ENCODE peak calls at places on chromosome 3, in four cellular contexts. One of them, this sample, is unnamed.

GRCh38 chr3:142028174-142028833 is 121.0 kb downstream of the TFDP2 start:
- DNase-seq in transverse colon: peak
- DNase-seq in AG04449: peak
- DNase-seq in breast epithelium: no peak
- DNase-seq in this sample: peak

GRCh38 chr3:101725192-101725889 is 927 bp downstream of the CEP97 start:
- DNase-seq in breast epithelium: no peak
- DNase-seq in transverse colon: peak
- DNase-seq in AG04449: no peak
- DNase-seq in this sample: no peak

GRCh38 chr3:56525291-56525690 is 31.7 kb upstream of the CCDC66 start:
- DNase-seq in breast epithelium: no peak
- DNase-seq in transverse colon: no peak
- DNase-seq in AG04449: no peak
- DNase-seq in this sample: no peak

GRCh38 chr3:136838641-136839555 is 20.0 kb downstream of the SLC35G2 start:
- DNase-seq in AG04449: no peak
- DNase-seq in transverse colon: no peak
- DNase-seq in breast epithelium: no peak
- DNase-seq in this sample: no peak

GRCh38 chr3:26070854-26071253 is 281.0 kb downstream of the OXSM start:
- DNase-seq in AG04449: no peak
- DNase-seq in transverse colon: no peak
- DNase-seq in breast epithelium: no peak
- DNase-seq in this sample: no peak

GRCh38 chr3:192207661-192208060 is 519.7 kb downstream of the FGF12 start:
- DNase-seq in breast epithelium: no peak
- DNase-seq in transverse colon: no peak
- DNase-seq in AG04449: no peak
- DNase-seq in this sample: no peak

GRCh38 chr3:16064660-16065414 is 109.6 kb upstream of the GALNT15 start:
- DNase-seq in AG04449: peak
- DNase-seq in breast epithelium: peak
- DNase-seq in transverse colon: peak
- DNase-seq in this sample: peak

GRCh38 chr3:194256040-194256945 is 94.8 kb downstream of the CPN2 start:
- DNase-seq in transverse colon: no peak
- DNase-seq in AG04449: no peak
- DNase-seq in breast epithelium: no peak
- DNase-seq in this sample: no peak

GRCh38 chr3:177421176-177421782 is 224.0 kb upstream of the TBL1XR1 start:
- DNase-seq in breast epithelium: no peak
- DNase-seq in AG04449: no peak
- DNase-seq in transverse colon: peak
- DNase-seq in this sample: no peak

GRCh38 chr3:196643201-196643749 is 3.8 kb downstream of the NRROS start:
- DNase-seq in transverse colon: peak
- DNase-seq in breast epithelium: no peak
- DNase-seq in AG04449: no peak
- DNase-seq in this sample: no peak

GRCh38 chr3:32428092-32429068 is 36.7 kb downstream of the CMTM7 start:
- DNase-seq in AG04449: no peak
- DNase-seq in breast epithelium: no peak
- DNase-seq in transverse colon: no peak
- DNase-seq in this sample: no peak

GRCh38 chr3:172203522-172204258 is 164.3 kb downstream of the FNDC3B start:
- DNase-seq in AG04449: no peak
- DNase-seq in transverse colon: no peak
- DNase-seq in breast epithelium: no peak
- DNase-seq in this sample: no peak

GRCh38 chr3:63724987-63725386 is 72.5 kb downstream of the SNTN start:
- DNase-seq in AG04449: peak
- DNase-seq in breast epithelium: no peak
- DNase-seq in transverse colon: no peak
- DNase-seq in this sample: peak
- H3K4me3 ChIP-seq in AG04449: no peak
- H3K4me3 ChIP-seq in breast epithelium: no peak
- H3K4me3 ChIP-seq in transverse colon: no peak
- H3K4me3 ChIP-seq in this sample: no peak

GRCh38 chr3:160869825-160870224 is 113.8 kb downstream of the PPM1L start:
- DNase-seq in AG04449: no peak
- DNase-seq in breast epithelium: peak
- DNase-seq in transverse colon: no peak
- DNase-seq in this sample: peak
- H3K4me3 ChIP-seq in AG04449: no peak
- H3K4me3 ChIP-seq in breast epithelium: no peak
- H3K4me3 ChIP-seq in transverse colon: no peak
- H3K4me3 ChIP-seq in this sample: no peak

GRCh38 chr3:52719618-52720017 is 13.7 kb downstream of the SPCS1 start:
- DNase-seq in AG04449: no peak
- DNase-seq in transverse colon: no peak
- DNase-seq in breast epithelium: no peak
- DNase-seq in this sample: no peak
- H3K4me3 ChIP-seq in AG04449: no peak
- H3K4me3 ChIP-seq in transverse colon: no peak
- H3K4me3 ChIP-seq in breast epithelium: no peak
- H3K4me3 ChIP-seq in this sample: no peak

DNA sequence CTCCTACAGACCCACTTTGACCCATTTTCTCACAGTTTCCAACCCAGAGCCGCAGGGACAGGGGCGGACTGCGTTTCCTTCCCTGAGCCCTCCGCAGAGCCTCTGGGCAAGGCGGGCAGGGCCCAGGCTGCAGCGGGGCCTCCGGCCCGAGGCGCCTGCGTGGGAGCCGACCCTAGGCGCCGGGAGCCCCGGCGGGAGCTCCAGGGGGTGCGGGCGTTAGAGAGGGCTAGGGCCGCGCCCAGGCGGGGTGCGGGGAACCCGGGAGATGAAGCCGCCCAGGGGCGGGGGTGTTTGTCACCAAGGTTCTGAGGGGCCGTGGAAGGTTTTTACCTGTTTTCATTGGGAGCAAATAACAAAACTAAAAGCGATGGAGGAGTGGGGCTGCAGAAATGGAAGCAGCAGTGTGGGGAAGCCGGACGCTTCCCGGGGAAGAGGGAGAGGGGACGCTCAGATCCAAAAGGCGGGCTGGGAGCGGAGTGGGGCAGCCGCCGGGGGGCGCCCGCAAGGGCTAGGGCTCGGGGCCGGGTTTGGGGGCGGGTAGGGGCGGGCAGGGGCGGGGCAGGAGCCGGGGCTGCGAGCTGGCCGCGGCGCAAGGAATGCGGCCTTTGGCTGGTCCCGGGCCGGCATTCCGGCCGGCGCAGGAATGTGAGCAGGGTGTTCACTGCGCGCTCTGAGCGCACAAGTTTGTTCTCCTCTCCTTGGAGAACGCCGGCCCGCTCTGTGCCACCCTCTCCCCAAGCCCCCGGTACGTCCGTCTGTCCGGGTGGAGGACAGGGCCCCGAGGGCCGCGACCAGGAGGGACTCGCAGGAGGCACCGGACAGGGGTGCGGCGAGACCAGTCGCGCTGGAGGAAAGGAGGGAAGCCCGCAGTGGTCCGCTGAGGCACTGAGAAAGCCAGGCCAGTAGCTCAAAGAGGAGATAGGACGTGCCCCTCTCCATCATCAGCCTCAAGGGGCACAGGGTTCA is 61.1 kb downstream of the AMOTL2 start:
- DNase-seq in breast epithelium: peak
- DNase-seq in AG04449: no peak
- DNase-seq in transverse colon: peak
- DNase-seq in this sample: no peak
- H3K4me3 ChIP-seq in breast epithelium: peak
- H3K4me3 ChIP-seq in AG04449: peak
- H3K4me3 ChIP-seq in transverse colon: peak
- H3K4me3 ChIP-seq in this sample: peak

DNA sequence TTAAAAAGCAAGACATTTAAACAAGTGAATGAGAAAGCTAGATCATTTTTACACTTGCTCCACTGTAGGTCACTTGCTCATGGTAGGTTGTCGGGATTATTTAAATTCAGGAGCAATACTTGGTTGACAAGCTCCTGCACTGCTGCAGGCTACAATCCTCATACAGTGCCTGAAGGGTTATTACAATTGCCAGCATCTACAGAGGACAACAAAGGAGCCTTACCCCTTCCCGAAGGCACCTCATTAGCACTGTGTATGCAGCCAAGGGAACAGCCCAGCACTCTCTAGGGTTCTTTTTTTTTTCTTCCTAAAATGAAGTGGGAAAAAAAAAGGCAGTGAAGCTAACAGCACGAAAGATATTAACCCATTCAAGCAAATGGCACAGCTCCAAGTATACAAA is 142.7 kb downstream of the ULK4 start:
- DNase-seq in AG04449: no peak
- DNase-seq in breast epithelium: no peak
- DNase-seq in transverse colon: no peak
- DNase-seq in this sample: no peak
- H3K4me3 ChIP-seq in AG04449: no peak
- H3K4me3 ChIP-seq in breast epithelium: no peak
- H3K4me3 ChIP-seq in transverse colon: no peak
- H3K4me3 ChIP-seq in this sample: no peak

DNA sequence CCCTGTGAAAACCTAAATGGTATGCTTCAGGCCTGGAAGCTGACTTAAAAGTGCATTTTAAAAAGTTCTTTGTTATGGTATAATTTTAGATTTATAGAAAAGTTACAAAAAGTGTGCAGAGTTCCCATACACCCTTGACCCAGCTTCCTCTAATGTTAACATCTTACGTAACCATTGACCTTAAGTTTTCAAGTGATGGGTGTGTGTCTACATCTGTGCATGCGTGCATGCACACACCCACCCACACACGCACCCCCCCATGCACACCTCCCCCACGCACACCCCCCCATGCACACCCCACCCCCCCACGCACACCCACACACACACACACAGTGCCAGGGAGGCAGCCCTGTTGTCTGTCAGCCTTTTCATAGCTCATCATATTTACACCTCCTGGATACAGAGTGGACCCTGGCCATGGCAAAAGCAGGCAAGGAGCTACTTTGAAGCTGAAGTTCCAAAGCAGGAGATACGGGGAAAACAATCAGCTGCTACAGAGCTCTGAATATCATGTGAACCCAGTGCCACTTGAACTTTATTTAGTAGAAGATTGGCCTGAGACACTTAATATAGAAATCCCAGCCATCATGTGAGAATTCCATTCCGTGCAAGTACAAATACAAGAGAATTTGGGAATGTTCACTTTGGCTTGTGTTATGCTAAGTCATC is 30.0 kb upstream of the TRAK1 start:
- DNase-seq in AG04449: no peak
- DNase-seq in breast epithelium: no peak
- DNase-seq in transverse colon: no peak
- DNase-seq in this sample: no peak
- H3K4me3 ChIP-seq in AG04449: no peak
- H3K4me3 ChIP-seq in breast epithelium: no peak
- H3K4me3 ChIP-seq in transverse colon: no peak
- H3K4me3 ChIP-seq in this sample: no peak

DNA sequence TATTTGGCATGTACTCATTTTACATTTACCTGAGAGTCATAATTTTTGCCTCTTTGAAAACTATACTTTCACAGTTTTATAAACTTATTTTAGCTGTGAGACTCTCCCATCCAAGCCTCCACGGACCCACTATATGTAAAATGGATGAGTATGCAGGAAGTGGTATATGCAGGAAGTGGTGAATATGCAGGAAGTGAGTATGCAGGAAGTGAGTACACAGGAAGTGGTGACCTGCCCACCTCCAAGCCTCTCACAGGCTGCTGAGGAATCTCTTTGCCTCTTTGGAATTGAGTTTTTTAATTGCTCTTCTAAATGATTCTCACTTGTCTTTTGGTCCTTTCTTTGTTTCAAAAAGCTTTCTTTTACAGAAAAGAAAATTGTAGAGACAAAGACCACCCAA is 85.2 kb downstream of the KBTBD8 start:
- DNase-seq in transverse colon: no peak
- DNase-seq in breast epithelium: no peak
- DNase-seq in AG04449: no peak
- DNase-seq in this sample: no peak
- H3K4me3 ChIP-seq in transverse colon: no peak
- H3K4me3 ChIP-seq in breast epithelium: no peak
- H3K4me3 ChIP-seq in AG04449: no peak
- H3K4me3 ChIP-seq in this sample: no peak

DNA sequence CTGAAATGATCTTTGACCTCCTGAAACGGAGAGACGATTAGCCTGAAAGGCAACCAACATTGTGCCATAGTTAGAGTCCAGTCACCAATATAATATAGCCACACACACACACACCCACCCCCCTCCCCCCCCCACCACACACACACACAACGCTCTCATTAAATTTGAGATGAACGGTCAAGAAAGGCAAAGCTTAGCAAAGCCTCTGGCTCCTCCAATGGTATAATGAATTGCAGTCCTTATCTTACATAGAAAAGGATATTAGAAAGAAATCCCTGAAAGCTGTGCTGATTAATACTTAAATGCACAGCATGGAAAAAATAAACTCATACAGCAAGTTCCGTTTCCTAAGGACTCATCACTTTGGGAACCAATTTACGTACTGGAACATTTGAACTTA is 881 bp upstream of the ZNF385D start:
- DNase-seq in AG04449: no peak
- DNase-seq in transverse colon: no peak
- DNase-seq in breast epithelium: no peak
- DNase-seq in this sample: no peak
- H3K4me3 ChIP-seq in AG04449: no peak
- H3K4me3 ChIP-seq in transverse colon: no peak
- H3K4me3 ChIP-seq in breast epithelium: no peak
- H3K4me3 ChIP-seq in this sample: no peak

GRCh38 chr3:15063238-15063637 is 1.9 kb downstream of the MRPS25 start:
- DNase-seq in breast epithelium: no peak
- DNase-seq in transverse colon: no peak
- DNase-seq in AG04449: no peak
- DNase-seq in this sample: no peak
- H3K4me3 ChIP-seq in breast epithelium: no peak
- H3K4me3 ChIP-seq in transverse colon: peak
- H3K4me3 ChIP-seq in AG04449: no peak
- H3K4me3 ChIP-seq in this sample: no peak

GRCh38 chr3:155296413-155296812 is 2.9 kb upstream of the STRIT1 start:
- DNase-seq in AG04449: no peak
- DNase-seq in transverse colon: no peak
- DNase-seq in breast epithelium: no peak
- DNase-seq in this sample: no peak
- H3K4me3 ChIP-seq in AG04449: no peak
- H3K4me3 ChIP-seq in transverse colon: no peak
- H3K4me3 ChIP-seq in breast epithelium: no peak
- H3K4me3 ChIP-seq in this sample: no peak

This sample was measured in skeletal muscle cell.